ENCODE peak calls at places on chromosomes 3 and 15, in nine cellular contexts. B is left ventricle myocardium inferior; I is iPS DF 6.9; Z is CD8-positive, alpha-beta T cell; D is SK-N-SH; V is heart left ventricle; M is testis; Q is fibroblast of lung; T is HepG2. N is an unnamed sample. For H3K27me3, the result is how much of the 10 kb centered on the place peaks cover.

GRCh38 chr3:29426302-29427226 is 145.7 kb downstream of the RBMS3 start:
- DNase-seq in B (no peak), I (no peak), Z (no peak), D (no peak), V (no peak), M (no peak), Q (peak), T (no peak), N (no peak)

GRCh38 chr3:54954019-54954418 is 26.2 kb upstream of the LRTM1 start:
- DNase-seq in B (no peak), I (no peak), Z (no peak), D (peak), V (no peak), M (no peak), Q (peak), T (no peak), N (peak)

GRCh38 chr15:80507131-80507530 is 102.9 kb downstream of the ARNT2 start:
- DNase-seq in B (no peak), I (no peak), Z (no peak), D (no peak), V (no peak), M (no peak), Q (no peak), T (no peak), N (no peak)

GRCh38 chr15:62758126-62758951 is 284.2 kb upstream of the TPM1 start:
- DNase-seq in B (no peak), I (no peak), Z (no peak), D (peak), V (peak), M (peak), Q (peak), T (peak), N (peak)

GRCh38 chr3:97497138-97497537 is 267.4 kb upstream of the ARL6 start:
- DNase-seq in B (no peak), I (no peak), Z (no peak), D (no peak), V (no peak), M (no peak), Q (no peak), T (peak), N (no peak)

GRCh38 chr3:44825264-44825925 is 36.3 kb upstream of the TMEM42 start:
- DNase-seq in B (no peak), I (no peak), Z (no peak), D (peak), V (no peak), M (no peak), Q (peak), T (no peak), N (no peak)

GRCh38 chr3:195766671-195767070 is 45.1 kb downstream of the MUC4 start:
- DNase-seq in B (no peak), I (no peak), Z (no peak), D (no peak), V (no peak), M (peak), Q (no peak), T (no peak), N (no peak)

GRCh38 chr15:58608129-58608590 is 141.3 kb downstream of the ADAM10 start:
- DNase-seq in B (no peak), I (no peak), Z (no peak), D (no peak), V (no peak), M (no peak), Q (peak), T (no peak), N (no peak)

GRCh38 chr15:74378853-74379252 is 11.4 kb upstream of the CYP11A1 start:
- DNase-seq in B (no peak), I (no peak), Z (no peak), D (peak), V (no peak), M (no peak), Q (no peak), T (no peak), N (no peak)

GRCh38 chr15:37109952-37110630 is 9.7 kb upstream of the MEIS2 start:
- DNase-seq in B (peak), I (no peak), Z (no peak), D (peak), V (peak), M (no peak), Q (peak), T (no peak), N (no peak)

GRCh38 chr3:71060536-71060935 is 523.0 kb downstream of the FOXP1 start:
- DNase-seq in B (no peak), I (no peak), Z (no peak), D (no peak), V (no peak), M (no peak), Q (no peak), T (peak), N (no peak)

GRCh38 chr3:120101624-120102023 is 7.4 kb upstream of the GSK3B start:
- DNase-seq in B (no peak), I (no peak), Z (no peak), D (no peak), V (no peak), M (no peak), Q (no peak), T (no peak), N (no peak)

GRCh38 chr3:178291971-178292370 is 244.3 kb upstream of the KCNMB2 start:
- DNase-seq in B (no peak), I (no peak), Z (no peak), D (no peak), V (no peak), M (no peak), Q (no peak), T (no peak), N (no peak)

GRCh38 chr3:172138792-172139507 is 99.6 kb downstream of the FNDC3B start:
- DNase-seq in B (no peak), I (no peak), Z (no peak), D (no peak), V (peak), M (peak), Q (no peak), T (peak), N (peak)

GRCh38 chr3:147669076-147669475 is 259.9 kb downstream of the ZIC1 start:
- DNase-seq in B (no peak), I (no peak), Z (no peak), D (no peak), V (no peak), M (no peak), Q (no peak), T (no peak), N (no peak)

GRCh38 chr3:178703268-178703975 is 167.2 kb downstream of the KCNMB2 start:
- DNase-seq in B (no peak), I (no peak), Z (no peak), D (no peak), V (no peak), M (no peak), Q (peak), T (no peak), N (no peak)

GRCh38 chr3:122245513-122246174 is 62.2 kb downstream of the CASR start:
- DNase-seq in B (no peak), I (no peak), Z (no peak), D (no peak), V (no peak), M (no peak), Q (no peak), T (no peak), N (no peak)

GRCh38 chr3:133371676-133372075 is 28.2 kb upstream of the BFSP2 start:
- DNase-seq in B (no peak), I (no peak), Z (no peak), D (no peak), V (no peak), M (no peak), Q (no peak), T (no peak), N (no peak)

GRCh38 chr15:52789601-52790165 is 453 bp downstream of the ONECUT1 start:
- DNase-seq in B (no peak), I (no peak), Z (no peak), D (peak), V (no peak), M (no peak), Q (no peak), T (no peak), N (peak)

GRCh38 chr15:38823272-38823671 is 258.7 kb upstream of the RASGRP1 start:
- DNase-seq in B (no peak), I (no peak), Z (no peak), D (no peak), V (no peak), M (no peak), Q (no peak), T (no peak), N (no peak)

GRCh38 chr15:95832655-95833054 is 497.8 kb upstream of the NR2F2 start:
- DNase-seq in B (no peak), I (no peak), Z (no peak), D (no peak), V (no peak), M (no peak), Q (no peak), T (no peak), N (no peak)

GRCh38 chr15:51621917-51622268 is 678 bp downstream of the DMXL2 start:
- DNase-seq in B (peak), I (no peak), Z (peak), D (peak), V (peak), M (peak), Q (peak), T (peak), N (peak)

GRCh38 chr3:11689749-11690148 is 46.0 kb upstream of the VGLL4 start:
- DNase-seq in B (no peak), I (no peak), Z (no peak), D (no peak), V (no peak), M (no peak), Q (no peak), T (no peak), N (no peak)

GRCh38 chr3:159326998-159327397 is 525.1 kb downstream of the MFSD1 start:
- DNase-seq in B (no peak), I (no peak), Z (no peak), D (no peak), V (no peak), M (no peak), Q (no peak), T (no peak), N (no peak)

GRCh38 chr3:46705751-46706572 is 4.8 kb downstream of the TMIE start:
- DNase-seq in B (peak), I (no peak), Z (no peak), D (no peak), V (no peak), M (no peak), Q (peak), T (no peak), N (peak)

GRCh38 chr3:48405343-48405881 is 24.5 kb downstream of the PLXNB1 start:
- DNase-seq in B (no peak), I (no peak), Z (no peak), D (no peak), V (peak), M (no peak), Q (no peak), T (no peak), N (peak)

GRCh38 chr3:58084788-58085543 is 76.7 kb downstream of the FLNB start:
- DNase-seq in B (no peak), I (no peak), Z (no peak), D (no peak), V (no peak), M (no peak), Q (no peak), T (peak), N (no peak)

GRCh38 chr15:58934521-58934920 is 1.0 kb upstream of the SLTM start:
- DNase-seq in B (no peak), I (no peak), Z (no peak), D (no peak), V (no peak), M (no peak), Q (no peak), T (no peak), N (no peak)

GRCh38 chr15:58346361-58346760 is 85.4 kb upstream of the LIPC start:
- DNase-seq in B (no peak), I (no peak), Z (no peak), D (no peak), V (no peak), M (no peak), Q (no peak), T (no peak), N (no peak)

GRCh38 chr3:103059481-103059880 is 624.7 kb downstream of the ZPLD1 start:
- DNase-seq in B (no peak), I (no peak), Z (no peak), D (no peak), V (no peak), M (no peak), Q (no peak), T (no peak), N (no peak)

GRCh38 chr3:108623504-108623903 is 34.0 kb downstream of the DZIP3 start:
- DNase-seq in B (no peak), I (no peak), Z (no peak), D (no peak), V (peak), M (no peak), Q (no peak), T (no peak), N (peak)

GRCh38 chr3:98343647-98344507 is 9.8 kb upstream of the OR5K4 start:
- DNase-seq in B (no peak), I (peak), Z (no peak), D (peak), V (no peak), M (peak), Q (peak), T (peak), N (peak)

GRCh38 chr3:60053518-60054265 is 1003.9 kb upstream of the CFAP20DC start:
- DNase-seq in B (no peak), I (no peak), Z (no peak), D (no peak), V (no peak), M (no peak), Q (peak), T (no peak), N (no peak)

GRCh38 chr15:65881766-65882434 is 12.6 kb downstream of the RAB11A start:
- DNase-seq in B (no peak), I (no peak), Z (no peak), D (no peak), V (no peak), M (no peak), Q (no peak), T (no peak), N (no peak)

GRCh38 chr3:70184105-70184504 is 128.3 kb downstream of the MDFIC2 start:
- DNase-seq in B (no peak), I (no peak), Z (no peak), D (no peak), V (no peak), M (no peak), Q (no peak), T (no peak), N (no peak)

GRCh38 chr3:10213156-10213792 is 35.0 kb upstream of the TATDN2 start:
- DNase-seq in B (no peak), I (no peak), Z (no peak), D (no peak), V (no peak), M (no peak), Q (peak), T (no peak), N (no peak)

GRCh38 chr3:72791132-72791531 is 57.1 kb downstream of the SHQ1 start:
- DNase-seq in B (no peak), I (no peak), Z (no peak), D (peak), V (no peak), M (no peak), Q (no peak), T (no peak), N (no peak)

GRCh38 chr15:63461230-63461629 is 43.2 kb upstream of the USP3 start:
- DNase-seq in B (no peak), I (no peak), Z (no peak), D (no peak), V (no peak), M (no peak), Q (no peak), T (peak), N (no peak)

GRCh38 chr3:137765310-137766033 is 1.4 kb downstream of the SOX14 start:
- DNase-seq in B (no peak), I (no peak), Z (no peak), D (peak), V (no peak), M (no peak), Q (no peak), T (no peak), N (no peak)
- H3K27me3 ChIP-seq in B (half or more), I (half or more), Z (under half), D (half or more), V (half or more), M (under half), Q (half or more), T (half or more), N (half or more)

DNA sequence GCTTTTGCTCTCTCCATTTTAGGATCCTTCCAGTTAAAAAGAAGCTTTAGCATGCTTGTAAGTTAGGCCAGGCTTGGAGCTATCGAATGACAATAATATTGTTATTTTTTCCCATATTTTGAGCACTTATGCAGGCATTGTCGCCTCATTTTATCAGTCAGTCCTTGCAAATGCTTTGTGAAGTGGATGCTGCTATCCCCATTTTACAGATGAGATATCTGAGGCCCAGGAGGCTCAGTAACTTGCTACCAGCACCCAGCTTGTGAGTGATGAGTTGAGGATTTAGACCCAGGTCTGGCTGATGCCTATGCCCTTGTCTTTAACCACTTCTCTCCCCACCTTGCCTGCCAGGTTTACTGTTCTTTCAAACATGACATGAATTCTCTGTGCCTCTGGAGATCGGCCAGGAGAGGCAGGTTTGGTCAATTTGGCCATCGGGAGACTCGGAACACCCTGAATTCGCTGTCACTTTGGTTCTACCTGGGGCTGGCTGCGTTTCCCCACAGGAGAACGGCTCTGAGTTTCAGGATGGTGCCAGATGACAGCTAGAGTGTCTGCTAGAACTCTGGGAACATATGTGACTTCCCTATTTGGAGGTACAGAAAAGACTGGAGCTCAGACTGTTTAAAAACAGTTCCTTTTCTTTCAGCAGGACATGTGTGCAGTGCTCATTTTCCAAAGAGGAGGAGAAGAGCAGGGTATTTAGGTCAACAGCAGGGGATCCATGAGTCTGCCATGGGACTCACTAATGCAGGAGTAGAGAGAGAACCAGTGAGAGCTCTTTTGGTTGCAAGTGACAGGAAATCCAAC is 25.4 kb upstream of the ZNF710 start:
- DNase-seq in B (no peak), I (no peak), Z (no peak), D (no peak), V (no peak), M (no peak), Q (no peak), T (no peak), N (no peak)
- H3K27me3 ChIP-seq in B (under half), I (under half), Z (under half), D (under half), V (under half), M (under half), Q (under half), T (under half), N (under half)

DNA sequence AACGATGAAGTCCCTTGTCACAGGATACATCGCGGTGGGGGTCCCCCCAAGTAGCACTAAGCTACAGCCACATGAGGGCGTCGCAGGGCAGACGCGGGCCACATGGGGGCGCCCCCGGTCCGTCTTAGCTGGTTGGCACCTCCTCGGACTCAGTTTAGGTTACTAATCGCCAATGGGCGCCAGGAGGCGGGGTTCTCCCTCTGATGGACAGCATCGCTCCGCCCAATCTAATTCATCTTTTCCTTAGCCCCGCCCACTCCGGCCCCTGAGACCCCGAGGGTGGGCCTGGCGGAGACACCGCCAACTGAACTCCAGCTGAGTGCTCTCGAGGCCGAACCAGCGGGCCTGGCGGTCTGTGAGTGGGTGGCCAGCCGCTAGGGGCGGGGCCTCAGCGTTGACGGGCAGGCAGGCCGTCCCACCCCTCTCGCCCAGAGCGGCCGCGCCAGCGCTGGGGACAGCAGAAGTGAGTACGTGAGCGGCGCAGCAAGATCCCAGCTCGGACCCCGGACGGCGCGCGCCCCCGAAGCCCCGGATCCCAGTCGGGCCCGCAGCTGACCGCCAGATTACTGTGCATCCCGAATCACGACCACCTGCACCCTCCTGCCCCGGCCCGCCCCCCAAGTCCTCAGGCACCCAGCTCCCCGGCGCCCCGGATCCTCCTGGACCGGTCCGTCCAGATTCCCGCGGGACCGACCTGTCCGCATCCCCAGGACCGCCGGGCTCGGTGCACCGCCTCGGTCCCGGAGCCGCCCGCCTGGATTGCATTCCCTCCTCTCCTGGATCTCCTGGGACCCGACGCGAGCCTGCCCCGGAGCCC is at the start of gene EPHB3:
- DNase-seq in B (peak), I (peak), Z (peak), D (peak), V (peak), M (peak), Q (peak), T (peak), N (peak)
- H3K27me3 ChIP-seq in B (under half), I (half or more), Z (under half), D (under half), V (under half), M (under half), Q (under half), T (half or more), N (under half)

GRCh38 chr3:18208856-18209255 is 216.3 kb downstream of the SATB1 start:
- DNase-seq in B (no peak), I (no peak), Z (no peak), D (no peak), V (no peak), M (no peak), Q (no peak), T (no peak), N (no peak)
- H3K27me3 ChIP-seq in B (under half), I (under half), Z (under half), D (under half), V (under half), M (under half), Q (under half), T (under half), N (under half)

DNA sequence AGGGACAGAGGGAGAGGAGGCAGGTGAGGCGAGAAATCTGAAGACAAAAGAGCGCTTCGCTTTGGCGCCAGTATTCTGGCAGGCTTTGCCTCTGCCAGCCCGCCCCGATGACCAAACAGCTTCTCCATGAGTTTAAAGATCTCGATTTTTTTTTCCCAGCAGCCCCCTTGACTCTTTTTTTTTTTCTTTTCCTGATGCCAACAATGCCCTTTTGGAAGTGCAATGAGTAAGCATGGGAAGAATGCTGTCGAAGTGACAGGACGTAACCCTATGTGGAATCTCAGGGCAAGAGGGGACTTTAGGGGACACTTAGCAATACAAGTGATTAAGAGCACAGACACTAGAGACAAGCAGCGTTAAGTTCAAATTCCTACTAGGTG is 211.7 kb downstream of the FGF12 start:
- DNase-seq in B (no peak), I (no peak), Z (no peak), D (no peak), V (no peak), M (no peak), Q (no peak), T (no peak), N (no peak)
- H3K27me3 ChIP-seq in B (under half), I (under half), Z (under half), D (under half), V (under half), M (under half), Q (under half), T (under half), N (under half)

GRCh38 chr3:181721369-181721768 is 9.6 kb downstream of the SOX2 start:
- DNase-seq in B (no peak), I (no peak), Z (no peak), D (no peak), V (no peak), M (no peak), Q (no peak), T (no peak), N (no peak)
- H3K27me3 ChIP-seq in B (half or more), I (under half), Z (half or more), D (under half), V (half or more), M (under half), Q (under half), T (under half), N (half or more)

GRCh38 chr3:137762674-137763593 is 1.2 kb upstream of the SOX14 start:
- DNase-seq in B (no peak), I (no peak), Z (no peak), D (peak), V (no peak), M (no peak), Q (no peak), T (no peak), N (no peak)
- H3K27me3 ChIP-seq in B (half or more), I (half or more), Z (under half), D (half or more), V (half or more), M (under half), Q (under half), T (half or more), N (under half)

N was measured in body of pancreas.